ENCODE peak calls at places on chromosomes 6 and 20, in nine cellular contexts. P is spleen; H is T-helper 1 cell; N is fibroblast of villous mesenchyme; L is stromal cell of bone marrow; C is left ventricle myocardium inferior; Q is brain microvascular endothelial cell; T is activated effector memory CD4-positive, alpha-beta T cell treated with anti-CD3 and anti-CD28 coated beads, Interleukin-2, amount 50 U/mL, for 16 hours; Y is stimulated activated CD8-positive, alpha-beta memory T cell treated with anti-CD3 and anti-CD28 coated beads, Interleukin-2, amount 100 ng/mL, for 1 hour. M is an unnamed sample.

GRCh38 chr6:89313006-89313405 is 2.1 kb downstream of the GABRR2 start:
- DNase-seq in P (no peak), H (no peak), N (peak), L (peak), C (no peak), Q (peak), T (no peak), Y (no peak), M (no peak)

GRCh38 chr20:5863040-5863811 is 87.1 kb downstream of the TRMT6 start:
- DNase-seq in P (peak), H (no peak), N (peak), L (no peak), C (peak), Q (peak), T (no peak), Y (no peak), M (no peak)

GRCh38 chr20:45495438-45495985 is 19.9 kb downstream of the SPINT3 start:
- DNase-seq in P (no peak), H (no peak), N (no peak), L (no peak), C (no peak), Q (no peak), T (no peak), Y (no peak), M (no peak)

GRCh38 chr6:170268216-170269129 is 22.4 kb downstream of the DLL1 start:
- DNase-seq in P (no peak), H (no peak), N (no peak), L (no peak), C (no peak), Q (no peak), T (no peak), Y (no peak), M (no peak)

GRCh38 chr6:41155132-41155805 is 1.1 kb upstream of the TREML1 start:
- DNase-seq in P (no peak), H (no peak), N (no peak), L (no peak), C (no peak), Q (no peak), T (no peak), Y (no peak), M (no peak)

GRCh38 chr6:166621114-166621540 is 5.9 kb downstream of the RPS6KA2 start:
- DNase-seq in P (no peak), H (no peak), N (no peak), L (no peak), C (no peak), Q (no peak), T (no peak), Y (no peak), M (no peak)

GRCh38 chr20:45036044-45036755 is 64.7 kb downstream of the KCNS1 start:
- DNase-seq in P (no peak), H (no peak), N (peak), L (peak), C (no peak), Q (peak), T (peak), Y (no peak), M (no peak)

GRCh38 chr20:41510224-41510623 is 108.0 kb downstream of the CHD6 start:
- DNase-seq in P (no peak), H (no peak), N (no peak), L (peak), C (no peak), Q (no peak), T (no peak), Y (no peak), M (no peak)

GRCh38 chr6:15524736-15525401 is 138.0 kb downstream of the DTNBP1 start:
- DNase-seq in P (no peak), H (no peak), N (no peak), L (no peak), C (no peak), Q (no peak), T (no peak), Y (no peak), M (peak)

GRCh38 chr20:31569163-31570020 is 35.7 kb upstream of the ID1 start:
- DNase-seq in P (peak), H (peak), N (peak), L (no peak), C (peak), Q (no peak), T (peak), Y (peak), M (peak)

GRCh38 chr6:156585859-156586258 is 191.3 kb upstream of the ARID1B start:
- DNase-seq in P (no peak), H (no peak), N (no peak), L (no peak), C (no peak), Q (no peak), T (no peak), Y (no peak), M (no peak)

GRCh38 chr6:73528897-73529296 is 8.1 kb upstream of the EEF1A1 start:
- DNase-seq in P (peak), H (no peak), N (no peak), L (no peak), C (no peak), Q (no peak), T (no peak), Y (no peak), M (no peak)

GRCh38 chr6:82832811-82833210 is 232.8 kb downstream of the UBE3D start:
- DNase-seq in P (no peak), H (no peak), N (no peak), L (no peak), C (no peak), Q (no peak), T (no peak), Y (no peak), M (no peak)

GRCh38 chr6:53766930-53767329 is 27.9 kb upstream of the LRRC1 start:
- DNase-seq in P (no peak), H (no peak), N (no peak), L (no peak), C (no peak), Q (no peak), T (no peak), Y (no peak), M (no peak)

GRCh38 chr6:145042559-145042958 is 692.8 kb downstream of the EPM2A start:
- DNase-seq in P (no peak), H (no peak), N (no peak), L (no peak), C (no peak), Q (no peak), T (no peak), Y (no peak), M (no peak)

GRCh38 chr6:166572370-166573261 is 13.9 kb downstream of the RAMACL start:
- DNase-seq in P (no peak), H (no peak), N (peak), L (peak), C (no peak), Q (peak), T (no peak), Y (no peak), M (no peak)

GRCh38 chr6:44254957-44255808 is 2.1 kb downstream of the SLC35B2 start:
- DNase-seq in P (peak), H (no peak), N (no peak), L (no peak), C (no peak), Q (no peak), T (peak), Y (no peak), M (no peak)

GRCh38 chr20:64156136-64156885 is 7.9 kb upstream of the MYT1 start:
- DNase-seq in P (no peak), H (no peak), N (no peak), L (no peak), C (no peak), Q (no peak), T (no peak), Y (no peak), M (no peak)

GRCh38 chr20:59701236-59701635 is 96.9 kb downstream of the PHACTR3 start:
- DNase-seq in P (no peak), H (no peak), N (no peak), L (no peak), C (no peak), Q (no peak), T (no peak), Y (no peak), M (no peak)

GRCh38 chr6:13375360-13375878 is 47.1 kb upstream of the TBC1D7 start:
- DNase-seq in P (no peak), H (no peak), N (no peak), L (no peak), C (no peak), Q (no peak), T (peak), Y (no peak), M (no peak)

GRCh38 chr6:158397578-158397977 is 85.3 kb downstream of the TULP4 start:
- DNase-seq in P (no peak), H (no peak), N (no peak), L (no peak), C (no peak), Q (no peak), T (no peak), Y (no peak), M (no peak)

GRCh38 chr6:138278326-138278725 is 60.0 kb upstream of the PBOV1 start:
- DNase-seq in P (no peak), H (no peak), N (no peak), L (no peak), C (no peak), Q (peak), T (no peak), Y (no peak), M (no peak)

GRCh38 chr6:3450888-3451287 is 6.0 kb downstream of the SLC22A23 start:
- DNase-seq in P (no peak), H (no peak), N (no peak), L (no peak), C (no peak), Q (no peak), T (no peak), Y (no peak), M (no peak)

GRCh38 chr6:112311950-112312547 is 35.1 kb upstream of the RFPL4B start:
- DNase-seq in P (no peak), H (no peak), N (peak), L (no peak), C (no peak), Q (no peak), T (no peak), Y (no peak), M (peak)

GRCh38 chr6:56656466-56656865 is 13.8 kb upstream of the DST start:
- DNase-seq in P (no peak), H (no peak), N (no peak), L (no peak), C (no peak), Q (no peak), T (no peak), Y (no peak), M (no peak)

M was measured in D341Med.